ENCODE peak calls at places on chromosomes 1 and 21, in seven cellular contexts. One of them, this sample, is unnamed.

GRCh38 chr1:33302325-33302724 is 18.6 kb downstream of the A3GALT2 start:
- DNase-seq in CD4-positive, alpha-beta memory T cell: peak; percentile 24
- DNase-seq in substantia nigra: no peak
- DNase-seq in MM.1S: no peak
- DNase-seq in A673: no peak
- DNase-seq in SK-N-MC: no peak
- DNase-seq in dorsolateral prefrontal cortex: no peak
- DNase-seq in this sample: no peak

GRCh38 chr1:89363638-89364536 is at the start of gene GBP6:
- DNase-seq in CD4-positive, alpha-beta memory T cell: no peak
- DNase-seq in substantia nigra: no peak
- DNase-seq in MM.1S: peak; percentile 11
- DNase-seq in A673: no peak
- DNase-seq in SK-N-MC: no peak
- DNase-seq in dorsolateral prefrontal cortex: no peak
- DNase-seq in this sample: no peak

GRCh38 chr1:161440312-161440894 is 64.9 kb upstream of the FCGR2A start:
- DNase-seq in CD4-positive, alpha-beta memory T cell: peak; percentile 37
- DNase-seq in substantia nigra: no peak
- DNase-seq in MM.1S: peak; percentile 86
- DNase-seq in A673: peak; percentile 80
- DNase-seq in SK-N-MC: no peak
- DNase-seq in dorsolateral prefrontal cortex: no peak
- DNase-seq in this sample: peak; percentile 16

GRCh38 chr1:205656236-205656635 is 24.1 kb downstream of the SLC45A3 start:
- DNase-seq in CD4-positive, alpha-beta memory T cell: no peak
- DNase-seq in substantia nigra: no peak
- DNase-seq in MM.1S: no peak
- DNase-seq in A673: no peak
- DNase-seq in SK-N-MC: no peak
- DNase-seq in dorsolateral prefrontal cortex: no peak
- DNase-seq in this sample: no peak

GRCh38 chr1:92481598-92482403 is 4.9 kb downstream of the GFI1 start:
- DNase-seq in CD4-positive, alpha-beta memory T cell: no peak
- DNase-seq in substantia nigra: no peak
- DNase-seq in MM.1S: no peak
- DNase-seq in A673: no peak
- DNase-seq in SK-N-MC: no peak
- DNase-seq in dorsolateral prefrontal cortex: no peak
- DNase-seq in this sample: no peak

GRCh38 chr1:220544901-220545303 is 17.0 kb downstream of the MARK1 start:
- DNase-seq in CD4-positive, alpha-beta memory T cell: no peak
- DNase-seq in substantia nigra: no peak
- DNase-seq in MM.1S: no peak
- DNase-seq in A673: peak; percentile 18
- DNase-seq in SK-N-MC: no peak
- DNase-seq in dorsolateral prefrontal cortex: no peak
- DNase-seq in this sample: no peak

GRCh38 chr1:109989656-109990653 is 5.4 kb downstream of the AHCYL1 start:
- DNase-seq in CD4-positive, alpha-beta memory T cell: no peak
- DNase-seq in substantia nigra: no peak
- DNase-seq in MM.1S: no peak
- DNase-seq in A673: no peak
- DNase-seq in SK-N-MC: no peak
- DNase-seq in dorsolateral prefrontal cortex: no peak
- DNase-seq in this sample: no peak

GRCh38 chr1:1119272-1119890 is 3.5 kb upstream of the C1orf159 start:
- DNase-seq in CD4-positive, alpha-beta memory T cell: no peak
- DNase-seq in substantia nigra: no peak
- DNase-seq in MM.1S: no peak
- DNase-seq in A673: no peak
- DNase-seq in SK-N-MC: no peak
- DNase-seq in dorsolateral prefrontal cortex: no peak
- DNase-seq in this sample: no peak

GRCh38 chr1:177170756-177171535 is at the start of gene BRINP2:
- DNase-seq in CD4-positive, alpha-beta memory T cell: no peak
- DNase-seq in substantia nigra: peak; percentile 84
- DNase-seq in MM.1S: peak; percentile 94
- DNase-seq in A673: peak; percentile 80
- DNase-seq in SK-N-MC: no peak
- DNase-seq in dorsolateral prefrontal cortex: peak; percentile 91
- DNase-seq in this sample: no peak

GRCh38 chr21:44391345-44392091 is 38.1 kb downstream of the TRPM2 start:
- DNase-seq in CD4-positive, alpha-beta memory T cell: no peak
- DNase-seq in substantia nigra: no peak
- DNase-seq in MM.1S: no peak
- DNase-seq in A673: peak; percentile 16
- DNase-seq in SK-N-MC: no peak
- DNase-seq in dorsolateral prefrontal cortex: peak; percentile 26
- DNase-seq in this sample: no peak

GRCh38 chr1:201454568-201454967 is 14.4 kb downstream of the PHLDA3 start:
- DNase-seq in CD4-positive, alpha-beta memory T cell: no peak
- DNase-seq in substantia nigra: no peak
- DNase-seq in MM.1S: no peak
- DNase-seq in A673: no peak
- DNase-seq in SK-N-MC: no peak
- DNase-seq in dorsolateral prefrontal cortex: no peak
- DNase-seq in this sample: no peak
- H3K27ac ChIP-seq in CD4-positive, alpha-beta memory T cell: no peak overlapping the region
- H3K27ac ChIP-seq in substantia nigra: no peak overlapping the region
- H3K27ac ChIP-seq in MM.1S: no peak overlapping the region
- H3K27ac ChIP-seq in A673: no peak overlapping the region
- H3K27ac ChIP-seq in SK-N-MC: peak overlapping the region; percentile 11
- H3K27ac ChIP-seq in dorsolateral prefrontal cortex: no peak overlapping the region
- H3K27ac ChIP-seq in this sample: no peak overlapping the region

DNA sequence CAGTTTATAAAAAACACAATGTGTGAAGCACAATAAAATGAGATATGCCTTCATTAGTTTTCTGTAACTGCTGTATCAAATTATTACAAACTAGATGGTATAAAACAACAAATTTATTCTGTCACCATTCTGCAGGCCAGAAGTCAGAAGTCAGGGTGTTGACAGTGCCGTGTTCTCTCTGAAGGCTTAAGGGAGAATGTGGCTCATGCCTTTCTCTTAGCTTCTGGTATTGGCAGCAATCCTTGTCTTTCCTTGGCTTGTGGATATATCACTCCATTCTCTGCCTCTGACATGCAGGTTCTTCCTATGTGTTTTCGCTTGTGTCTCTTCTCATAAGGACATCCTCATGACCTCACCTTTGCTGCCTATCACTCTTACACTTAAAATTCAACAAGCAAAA is 10.1 kb downstream of the NEK7 start:
- DNase-seq in CD4-positive, alpha-beta memory T cell: no peak
- DNase-seq in substantia nigra: no peak
- DNase-seq in MM.1S: no peak
- DNase-seq in A673: no peak
- DNase-seq in SK-N-MC: no peak
- DNase-seq in dorsolateral prefrontal cortex: no peak
- DNase-seq in this sample: no peak
- H3K27ac ChIP-seq in CD4-positive, alpha-beta memory T cell: peak overlapping the region; percentile 53
- H3K27ac ChIP-seq in substantia nigra: no peak overlapping the region
- H3K27ac ChIP-seq in MM.1S: no peak overlapping the region
- H3K27ac ChIP-seq in A673: no peak overlapping the region
- H3K27ac ChIP-seq in SK-N-MC: no peak overlapping the region
- H3K27ac ChIP-seq in dorsolateral prefrontal cortex: no peak overlapping the region
- H3K27ac ChIP-seq in this sample: peak overlapping the region; percentile 61

DNA sequence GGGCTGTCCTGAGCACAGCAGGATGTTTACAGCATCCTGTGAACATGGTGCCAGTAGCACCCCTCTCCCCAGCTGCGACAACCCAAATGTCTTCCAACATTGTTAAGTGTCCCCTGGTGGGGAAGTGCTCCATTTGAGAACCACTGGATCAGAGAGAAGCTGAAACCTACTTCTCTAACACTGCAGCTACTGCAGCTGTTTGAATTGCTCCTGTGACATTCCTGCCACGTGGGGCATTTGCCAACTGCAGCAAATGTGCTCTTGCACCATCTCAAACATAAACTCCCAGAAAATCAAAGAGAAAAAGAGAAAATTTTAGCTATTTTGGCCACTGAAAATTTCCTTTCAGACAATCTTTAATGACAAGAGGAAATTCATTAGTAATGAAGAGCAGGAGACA is 11.0 kb downstream of the SLC2A5 start:
- DNase-seq in CD4-positive, alpha-beta memory T cell: no peak
- DNase-seq in substantia nigra: no peak
- DNase-seq in MM.1S: no peak
- DNase-seq in A673: no peak
- DNase-seq in SK-N-MC: no peak
- DNase-seq in dorsolateral prefrontal cortex: no peak
- DNase-seq in this sample: no peak
- H3K27ac ChIP-seq in CD4-positive, alpha-beta memory T cell: no peak overlapping the region
- H3K27ac ChIP-seq in substantia nigra: no peak overlapping the region
- H3K27ac ChIP-seq in MM.1S: no peak overlapping the region
- H3K27ac ChIP-seq in A673: no peak overlapping the region
- H3K27ac ChIP-seq in SK-N-MC: no peak overlapping the region
- H3K27ac ChIP-seq in dorsolateral prefrontal cortex: no peak overlapping the region
- H3K27ac ChIP-seq in this sample: no peak overlapping the region

DNA sequence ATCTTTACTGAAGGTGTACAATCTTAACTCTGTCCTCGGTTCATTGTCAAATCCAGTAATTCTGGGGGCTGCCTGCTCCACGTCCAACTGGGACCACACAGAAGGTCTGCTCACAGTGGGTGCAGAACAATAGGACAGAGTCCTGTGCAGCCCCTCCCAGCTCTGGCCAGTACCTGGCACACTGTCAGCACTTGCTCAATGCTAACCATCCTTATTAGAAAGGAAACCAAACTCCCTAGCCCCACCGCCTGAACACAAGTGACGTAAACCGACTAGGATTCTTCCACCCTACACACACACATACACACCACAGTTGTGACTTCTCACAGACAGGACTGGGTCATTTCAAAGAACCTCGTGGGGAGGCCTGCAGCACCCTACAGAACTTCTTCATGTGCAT is 5.2 kb downstream of the BCAR3 start:
- DNase-seq in CD4-positive, alpha-beta memory T cell: no peak
- DNase-seq in substantia nigra: no peak
- DNase-seq in MM.1S: no peak
- DNase-seq in A673: no peak
- DNase-seq in SK-N-MC: no peak
- DNase-seq in dorsolateral prefrontal cortex: no peak
- DNase-seq in this sample: no peak
- H3K27ac ChIP-seq in CD4-positive, alpha-beta memory T cell: no peak overlapping the region
- H3K27ac ChIP-seq in substantia nigra: no peak overlapping the region
- H3K27ac ChIP-seq in MM.1S: no peak overlapping the region
- H3K27ac ChIP-seq in A673: no peak overlapping the region
- H3K27ac ChIP-seq in SK-N-MC: no peak overlapping the region
- H3K27ac ChIP-seq in dorsolateral prefrontal cortex: no peak overlapping the region
- H3K27ac ChIP-seq in this sample: no peak overlapping the region

DNA sequence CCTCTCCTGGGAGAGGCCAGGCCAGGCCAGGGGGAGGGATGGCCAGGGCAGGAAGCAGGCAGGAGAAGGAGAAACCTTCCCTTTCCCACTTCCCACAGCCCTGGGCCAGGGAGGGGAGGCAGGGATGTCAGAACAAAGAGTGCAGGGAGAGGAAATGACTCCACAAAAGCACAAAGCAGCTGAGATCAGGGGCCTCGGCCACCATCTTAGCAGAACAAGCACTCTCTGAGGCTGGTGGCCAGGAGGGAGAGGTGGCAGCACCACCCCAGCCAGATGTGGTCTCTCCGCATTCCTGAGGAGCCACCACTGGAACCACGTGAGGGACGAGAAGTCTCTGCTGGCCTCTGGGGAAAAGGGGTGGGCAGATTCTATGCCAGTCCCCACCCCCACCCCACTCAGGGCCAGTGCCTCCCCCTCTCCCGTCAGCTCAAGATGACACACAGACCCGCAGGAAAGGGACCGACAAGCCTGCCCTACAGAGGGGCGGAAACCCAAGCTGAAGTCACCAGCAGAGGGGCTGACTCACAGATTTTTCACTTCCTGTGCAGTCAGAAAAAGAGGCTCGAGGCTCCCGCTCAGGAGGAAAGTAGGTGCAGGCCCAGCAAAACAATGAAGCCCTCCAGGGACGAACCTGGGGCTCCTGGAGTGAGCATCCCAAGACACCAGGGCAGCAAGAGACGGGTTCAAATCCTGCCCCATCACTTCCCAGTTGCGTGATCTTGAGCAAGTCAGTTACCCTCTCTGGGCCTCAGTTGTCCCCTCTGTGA is 24.1 kb upstream of the ALDH4A1 start:
- DNase-seq in CD4-positive, alpha-beta memory T cell: peak; percentile 78
- DNase-seq in substantia nigra: no peak
- DNase-seq in MM.1S: peak; percentile 95
- DNase-seq in A673: peak; percentile 92
- DNase-seq in SK-N-MC: no peak
- DNase-seq in dorsolateral prefrontal cortex: no peak
- DNase-seq in this sample: peak; percentile 80
- H3K27ac ChIP-seq in CD4-positive, alpha-beta memory T cell: peak overlapping the region; percentile 75
- H3K27ac ChIP-seq in substantia nigra: no peak overlapping the region
- H3K27ac ChIP-seq in MM.1S: peak overlapping the region; percentile 99
- H3K27ac ChIP-seq in A673: peak overlapping the region; percentile 80
- H3K27ac ChIP-seq in SK-N-MC: peak overlapping the region; percentile 83
- H3K27ac ChIP-seq in dorsolateral prefrontal cortex: peak overlapping the region; percentile 28
- H3K27ac ChIP-seq in this sample: peak overlapping the region; percentile 87

GRCh38 chr1:23167353-23168078 is 1.1 kb downstream of the LUZP1 start:
- DNase-seq in CD4-positive, alpha-beta memory T cell: peak; percentile 29
- DNase-seq in substantia nigra: peak; percentile 21
- DNase-seq in MM.1S: no peak
- DNase-seq in A673: peak; percentile 57
- DNase-seq in SK-N-MC: no peak
- DNase-seq in dorsolateral prefrontal cortex: no peak
- DNase-seq in this sample: peak; percentile 19
- H3K27ac ChIP-seq in CD4-positive, alpha-beta memory T cell: peak overlapping the region; percentile 53
- H3K27ac ChIP-seq in substantia nigra: peak overlapping the region; percentile 58
- H3K27ac ChIP-seq in MM.1S: no peak overlapping the region
- H3K27ac ChIP-seq in A673: peak overlapping the region; percentile 90
- H3K27ac ChIP-seq in SK-N-MC: no peak overlapping the region
- H3K27ac ChIP-seq in dorsolateral prefrontal cortex: peak overlapping the region; percentile 62
- H3K27ac ChIP-seq in this sample: peak overlapping the region; percentile 42

DNA sequence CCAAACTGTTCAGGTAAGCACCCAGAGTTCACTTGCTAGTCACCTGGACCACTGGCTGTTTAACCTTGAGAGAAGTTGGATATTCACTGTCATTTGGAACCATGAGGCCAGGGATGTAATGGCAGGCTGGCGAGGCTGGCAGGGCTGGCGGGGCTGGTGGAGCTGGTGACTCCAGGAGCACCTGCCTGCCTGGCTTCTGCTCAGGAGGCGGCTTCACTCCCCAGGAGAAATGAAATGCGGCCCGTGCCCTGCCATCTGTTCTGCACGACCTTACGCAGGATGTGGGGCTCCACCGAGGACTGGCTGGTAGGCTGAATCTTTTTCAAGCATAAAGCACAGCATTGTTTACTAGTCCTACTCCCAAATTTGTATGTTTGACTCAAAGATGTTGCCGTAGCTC is 22.7 kb upstream of the MX1 start:
- DNase-seq in CD4-positive, alpha-beta memory T cell: no peak
- DNase-seq in substantia nigra: no peak
- DNase-seq in MM.1S: no peak
- DNase-seq in A673: no peak
- DNase-seq in SK-N-MC: no peak
- DNase-seq in dorsolateral prefrontal cortex: no peak
- DNase-seq in this sample: no peak
- H3K27ac ChIP-seq in CD4-positive, alpha-beta memory T cell: no peak overlapping the region
- H3K27ac ChIP-seq in substantia nigra: no peak overlapping the region
- H3K27ac ChIP-seq in MM.1S: no peak overlapping the region
- H3K27ac ChIP-seq in A673: no peak overlapping the region
- H3K27ac ChIP-seq in SK-N-MC: no peak overlapping the region
- H3K27ac ChIP-seq in dorsolateral prefrontal cortex: no peak overlapping the region
- H3K27ac ChIP-seq in this sample: no peak overlapping the region

This sample was measured in effector memory CD4-positive, alpha-beta T cell.